ENCODE peak calls at places on chromosome 22, in five cellular contexts. K, Z, Y, N and W are unnamed samples.

GRCh38 chr22:35893698-35894097 is 134.9 kb downstream of the RBFOX2 start:
- DNase-seq in K (no peak), Z (no peak), Y (no peak), N (no peak), W (no peak)

GRCh38 chr22:35839811-35840739 is 122.4 kb downstream of the APOL5 start:
- DNase-seq in K (peak; percentile 92), Z (peak; percentile 94), Y (peak; percentile 96), N (peak; percentile 78), W (peak; percentile 95)

GRCh38 chr22:37972527-37972926 is 11.8 kb downstream of the SOX10 start:
- DNase-seq in K (peak; percentile 77), Z (no peak), Y (no peak), N (no peak), W (no peak)

GRCh38 chr22:17121235-17122195 is at the start of gene TMEM121B:
- DNase-seq in K (peak; percentile 94), Z (peak; percentile 76), Y (peak; percentile 89), N (peak; percentile 83), W (peak; percentile 86)

GRCh38 chr22:35883028-35883620 is 145.5 kb downstream of the RBFOX2 start:
- DNase-seq in K (peak; percentile 18), Z (no peak), Y (no peak), N (no peak), W (no peak)

GRCh38 chr22:24592846-24593809 is at the start of gene LRRC75B:
- DNase-seq in K (peak; percentile 92), Z (peak; percentile 97), Y (peak; percentile 47), N (peak; percentile 89), W (peak; percentile 96)

GRCh38 chr22:45083659-45084305 is 74.0 kb upstream of the PHF21B start:
- DNase-seq in K (no peak), Z (no peak), Y (no peak), N (no peak), W (no peak)

GRCh38 chr22:36999463-36999862 is 19.8 kb downstream of the TST start:
- DNase-seq in K (no peak), Z (no peak), Y (no peak), N (no peak), W (no peak)

GRCh38 chr22:36741204-36741793 is 34.6 kb downstream of the IFT27 start:
- DNase-seq in K (no peak), Z (peak; percentile 10), Y (no peak), N (no peak), W (no peak)

GRCh38 chr22:30890689-30891442 is 77.7 kb downstream of the MORC2 start:
- DNase-seq in K (peak; percentile 51), Z (peak; percentile 62), Y (no peak), N (peak; percentile 58), W (peak; percentile 77)

GRCh38 chr22:23904855-23905254 is 10.7 kb downstream of the MIF start:
- DNase-seq in K (no peak), Z (no peak), Y (no peak), N (no peak), W (peak; percentile 89)

GRCh38 chr22:31345331-31346254 is 553 bp downstream of the PATZ1 start:
- DNase-seq in K (peak; percentile 95), Z (peak; percentile 90), Y (peak; percentile 76), N (peak; percentile 92), W (peak; percentile 94)

GRCh38 chr22:43228330-43228729 is 41.4 kb upstream of the TTLL12 start:
- DNase-seq in K (peak; percentile 59), Z (no peak), Y (peak; percentile 21), N (peak; percentile 62), W (no peak)

GRCh38 chr22:35488513-35488912 is 52.1 kb upstream of the RASD2 start:
- DNase-seq in K (no peak), Z (peak; percentile 53), Y (peak; percentile 44), N (no peak), W (no peak)

GRCh38 chr22:42180349-42180842 is 49.8 kb upstream of the CYP2D6 start:
- DNase-seq in K (no peak), Z (peak; percentile 93), Y (no peak), N (no peak), W (no peak)